ENCODE peak calls at places on chromosomes 1 and 21, in seven cellular contexts. E, N, R, F, J, W and K are unnamed samples.

GRCh38 chr1:93021539-93022134 is 57.4 kb upstream of the MTF2 start:
- DNase-seq in F (peak; percentile 44), R (peak; percentile 73), W (peak; percentile 19), E (no peak), N (peak; percentile 61), J (no peak), K (peak; percentile 51)

GRCh38 chr1:3000214-3000613 is 21.1 kb upstream of the ACTRT2 start:
- DNase-seq in W (no peak), R (no peak), N (no peak), F (no peak), J (no peak), E (no peak), K (no peak)

GRCh38 chr1:201208236-201208635 is 17.6 kb downstream of the IGFN1 start:
- DNase-seq in N (no peak), E (no peak), R (no peak), F (no peak), W (no peak), J (no peak), K (no peak)

GRCh38 chr1:41739061-41739955 is 179.4 kb downstream of the HIVEP3 start:
- DNase-seq in N (no peak), W (no peak), E (no peak), R (peak; percentile 86), F (no peak), J (no peak), K (peak; percentile 64)

GRCh38 chr1:21605012-21605715 is 64.0 kb downstream of the RAP1GAP start:
- DNase-seq in J (no peak), F (no peak), R (no peak), E (no peak), N (no peak), W (no peak), K (no peak)

GRCh38 chr1:115098979-115099692 is 9.8 kb upstream of the TSPAN2 start:
- DNase-seq in E (no peak), J (no peak), W (peak; percentile 63), R (peak; percentile 91), F (peak; percentile 48), N (peak; percentile 88), K (no peak)

GRCh38 chr21:44454747-44455523 is at the start of gene LRRC3:
- DNase-seq in W (peak; percentile 78), R (peak; percentile 82), J (peak; percentile 94), N (peak; percentile 29), F (peak; percentile 95), E (no peak), K (peak; percentile 33)

GRCh38 chr1:167294528-167294927 is 73.8 kb downstream of the POU2F1 start:
- DNase-seq in W (no peak), J (no peak), F (no peak), N (no peak), R (no peak), E (no peak), K (no peak)

GRCh38 chr1:71351438-71351837 is 270.6 kb upstream of the ZRANB2 start:
- DNase-seq in F (peak; percentile 6), R (no peak), W (no peak), E (no peak), J (no peak), N (no peak), K (peak; percentile 70)

GRCh38 chr1:18132707-18133066 is 25.1 kb downstream of the IGSF21 start:
- DNase-seq in J (no peak), N (no peak), R (no peak), W (no peak), F (no peak), E (no peak), K (no peak)

GRCh38 chr1:234409328-234409727 is 36.1 kb downstream of the COA6 start:
- DNase-seq in E (no peak), N (no peak), W (no peak), R (peak; percentile 90), F (no peak), J (no peak), K (no peak)

GRCh38 chr1:54037476-54037875 is 15.5 kb downstream of the TMEM59 start:
- DNase-seq in J (no peak), W (no peak), E (no peak), R (no peak), N (no peak), F (no peak), K (no peak)

GRCh38 chr1:60281360-60281932 is 207.9 kb upstream of the C1orf87 start:
- DNase-seq in N (peak; percentile 85), E (peak; percentile 72), W (peak; percentile 83), R (peak; percentile 48), F (peak; percentile 86), J (peak; percentile 61), K (peak; percentile 89)

GRCh38 chr1:62962794-62963776 is 179.2 kb downstream of the ATG4C start:
- DNase-seq in F (peak; percentile 11), E (no peak), R (peak; percentile 32), J (peak; percentile 61), N (peak; percentile 33), W (peak; percentile 25), K (peak; percentile 41)

GRCh38 chr1:219659005-219659632 is 46.2 kb upstream of the ZC3H11B start:
- DNase-seq in F (no peak), E (no peak), W (no peak), N (no peak), R (peak; percentile 53), J (no peak), K (no peak)

GRCh38 chr1:72101840-72102632 is 180.3 kb downstream of the NEGR1 start:
- DNase-seq in R (no peak), J (no peak), F (no peak), N (no peak), W (no peak), E (no peak), K (no peak)

GRCh38 chr1:201190005-201190404 is 619 bp upstream of the IGFN1 start:
- DNase-seq in J (no peak), E (no peak), R (no peak), F (no peak), N (no peak), W (no peak), K (no peak)

GRCh38 chr1:22469219-22469618 is 17.6 kb downstream of the ZBTB40 start:
- DNase-seq in W (no peak), J (no peak), N (no peak), F (no peak), E (no peak), R (no peak), K (no peak)

GRCh38 chr1:55217226-55217996 is 2.2 kb upstream of the USP24 start:
- DNase-seq in R (peak; percentile 57), N (peak; percentile 35), F (no peak), W (no peak), J (no peak), E (no peak), K (no peak)

GRCh38 chr1:221611930-221612777 is 129.7 kb downstream of the DUSP10 start:
- DNase-seq in J (no peak), R (peak; percentile 35), N (no peak), E (peak; percentile 34), W (no peak), F (peak; percentile 83), K (peak; percentile 86)

GRCh38 chr21:15293251-15293650 is 228.5 kb upstream of the NRIP1 start:
- DNase-seq in J (peak; percentile 45), W (no peak), E (no peak), N (peak; percentile 65), R (no peak), F (peak; percentile 63), K (peak; percentile 89)

GRCh38 chr1:108041360-108042143 is 76.6 kb upstream of the VAV3 start:
- DNase-seq in J (no peak), W (no peak), E (no peak), F (no peak), R (peak; percentile 14), N (no peak), K (no peak)

GRCh38 chr1:212962509-212962908 is 12.2 kb downstream of the VASH2 start:
- DNase-seq in E (no peak), J (no peak), F (no peak), R (no peak), N (no peak), W (no peak), K (no peak)

GRCh38 chr1:113871597-113872113 is at the start of gene PTPN22:
- DNase-seq in J (no peak), F (no peak), E (no peak), W (no peak), R (peak; percentile 98), N (no peak), K (peak; percentile 74)

GRCh38 chr1:192835116-192835515 is 26.3 kb downstream of the RGS2 start:
- DNase-seq in N (no peak), E (no peak), F (no peak), W (no peak), R (no peak), J (no peak), K (no peak)

GRCh38 chr1:24897263-24898151 is 32.6 kb downstream of the RUNX3 start:
- DNase-seq in W (no peak), N (no peak), R (no peak), F (no peak), J (no peak), E (no peak), K (no peak)

GRCh38 chr1:236795757-236796719 is 946 bp downstream of the MTR start:
- DNase-seq in W (no peak), J (no peak), E (no peak), N (peak; percentile 46), R (peak; percentile 65), F (peak; percentile 25), K (peak; percentile 63)

GRCh38 chr21:15365751-15366392 is 301.1 kb upstream of the NRIP1 start:
- DNase-seq in R (no peak), W (no peak), E (no peak), F (no peak), N (no peak), J (no peak), K (peak; percentile 17)

GRCh38 chr1:184480711-184481110 is 93.9 kb downstream of the C1orf21 start:
- DNase-seq in F (no peak), W (no peak), N (no peak), E (no peak), R (no peak), J (no peak), K (no peak)

GRCh38 chr1:67052741-67053534 is 1.0 kb downstream of the SLC35D1 start:
- DNase-seq in F (peak; percentile 81), N (peak; percentile 48), W (peak; percentile 6), J (peak; percentile 15), R (peak; percentile 61), E (peak; percentile 51), K (peak; percentile 94)

GRCh38 chr1:230661976-230662375 is 19.7 kb downstream of the COG2 start:
- DNase-seq in N (no peak), J (no peak), R (no peak), E (no peak), W (no peak), F (no peak), K (no peak)

GRCh38 chr1:51345300-51345687 is 14.9 kb upstream of the TTC39A start:
- DNase-seq in F (no peak), E (no peak), R (no peak), J (no peak), W (no peak), N (no peak), K (no peak)

GRCh38 chr1:84330125-84330984 is 28.8 kb downstream of the SAMD13 start:
- DNase-seq in R (no peak), N (no peak), E (no peak), F (no peak), W (no peak), J (no peak), K (no peak)

GRCh38 chr21:41121785-41122415 is 46.1 kb upstream of the BACE2 start:
- DNase-seq in R (peak; percentile 57), W (peak; percentile 58), E (peak; percentile 73), N (peak; percentile 78), J (peak; percentile 78), F (peak; percentile 45), K (peak; percentile 80)

GRCh38 chr1:6414443-6414844 is 5.3 kb downstream of the HES2 start:
- DNase-seq in W (no peak), F (peak; percentile 89), J (no peak), E (no peak), R (peak; percentile 37), N (peak; percentile 47), K (peak; percentile 100)

GRCh38 chr1:42922687-42923366 is 35.8 kb downstream of the SLC2A1 start:
- DNase-seq in R (peak; percentile 85), N (peak; percentile 91), E (no peak), W (peak; percentile 99), J (peak; percentile 48), F (peak; percentile 74), K (peak; percentile 78)

GRCh38 chr1:202160377-202160940 is at the start of gene PTPN7:
- DNase-seq in N (peak; percentile 53), J (no peak), W (no peak), E (no peak), R (peak; percentile 89), F (no peak), K (peak; percentile 16)

GRCh38 chr1:14516974-14517812 is 81.3 kb upstream of the KAZN start:
- DNase-seq in E (no peak), W (peak; percentile 39), R (no peak), N (no peak), J (no peak), F (peak; percentile 73), K (peak; percentile 87)